ENCODE peak calls at places on chromosome 21, in seven cellular contexts. One of them, this sample, is unnamed.

GRCh38 chr21:25916226-25916625 is 181.5 kb downstream of the GABPA start:
- DNase-seq in omental fat pad: no peak
- DNase-seq in IMR-90: no peak
- DNase-seq in body of pancreas: no peak
- DNase-seq in kidney: no peak
- DNase-seq in upper lobe of right lung: no peak
- DNase-seq in MCF 10A: peak; percentile 38
- DNase-seq in this sample: no peak

GRCh38 chr21:45383111-45383614 is 21.8 kb upstream of the COL18A1 start:
- DNase-seq in omental fat pad: no peak
- DNase-seq in IMR-90: no peak
- DNase-seq in body of pancreas: no peak
- DNase-seq in kidney: peak; percentile 56
- DNase-seq in upper lobe of right lung: peak; percentile 58
- DNase-seq in MCF 10A: no peak
- DNase-seq in this sample: no peak

GRCh38 chr21:45611296-45611695 is 32.2 kb upstream of the PCBP3 start:
- DNase-seq in omental fat pad: peak; percentile 16
- DNase-seq in IMR-90: no peak
- DNase-seq in body of pancreas: no peak
- DNase-seq in kidney: no peak
- DNase-seq in upper lobe of right lung: peak; percentile 32
- DNase-seq in MCF 10A: no peak
- DNase-seq in this sample: no peak

GRCh38 chr21:44773291-44773932 is 28.2 kb downstream of the UBE2G2 start:
- DNase-seq in omental fat pad: no peak
- DNase-seq in IMR-90: no peak
- DNase-seq in body of pancreas: no peak
- DNase-seq in kidney: no peak
- DNase-seq in upper lobe of right lung: peak; percentile 49
- DNase-seq in MCF 10A: no peak
- DNase-seq in this sample: no peak

GRCh38 chr21:31203371-31204054 is 140.5 kb downstream of the TIAM1 start:
- DNase-seq in omental fat pad: no peak
- DNase-seq in IMR-90: peak; percentile 40
- DNase-seq in body of pancreas: no peak
- DNase-seq in kidney: no peak
- DNase-seq in upper lobe of right lung: no peak
- DNase-seq in MCF 10A: peak; percentile 34
- DNase-seq in this sample: no peak

GRCh38 chr21:16193758-16194606 is 464.2 kb downstream of the USP25 start:
- DNase-seq in omental fat pad: no peak
- DNase-seq in IMR-90: peak; percentile 79
- DNase-seq in body of pancreas: peak; percentile 29
- DNase-seq in kidney: peak; percentile 83
- DNase-seq in upper lobe of right lung: peak; percentile 73
- DNase-seq in MCF 10A: peak; percentile 65
- DNase-seq in this sample: peak; percentile 26

GRCh38 chr21:42973309-42973990 is 912 bp upstream of the PKNOX1 start:
- DNase-seq in omental fat pad: no peak
- DNase-seq in IMR-90: no peak
- DNase-seq in body of pancreas: no peak
- DNase-seq in kidney: peak; percentile 69
- DNase-seq in upper lobe of right lung: peak; percentile 67
- DNase-seq in MCF 10A: no peak
- DNase-seq in this sample: no peak

GRCh38 chr21:21383126-21383525 is 384.9 kb downstream of the NCAM2 start:
- DNase-seq in omental fat pad: no peak
- DNase-seq in IMR-90: peak; percentile 11
- DNase-seq in body of pancreas: no peak
- DNase-seq in kidney: no peak
- DNase-seq in upper lobe of right lung: no peak
- DNase-seq in MCF 10A: peak; percentile 15
- DNase-seq in this sample: no peak

GRCh38 chr21:31117046-31117916 is 79.0 kb upstream of the KRTAP19-8 start:
- DNase-seq in omental fat pad: no peak
- DNase-seq in IMR-90: peak; percentile 86
- DNase-seq in body of pancreas: no peak
- DNase-seq in kidney: no peak
- DNase-seq in upper lobe of right lung: no peak
- DNase-seq in MCF 10A: peak; percentile 49
- DNase-seq in this sample: no peak

GRCh38 chr21:14968029-14968428 is 96.8 kb downstream of the NRIP1 start:
- DNase-seq in omental fat pad: no peak
- DNase-seq in IMR-90: no peak
- DNase-seq in body of pancreas: no peak
- DNase-seq in kidney: no peak
- DNase-seq in upper lobe of right lung: no peak
- DNase-seq in MCF 10A: peak; percentile 25
- DNase-seq in this sample: no peak

GRCh38 chr21:10272216-10272615 is 249.2 kb upstream of the TPTE start:
- DNase-seq in omental fat pad: no peak
- DNase-seq in IMR-90: no peak
- DNase-seq in body of pancreas: no peak
- DNase-seq in kidney: peak; percentile 22
- DNase-seq in upper lobe of right lung: no peak
- DNase-seq in MCF 10A: no peak
- DNase-seq in this sample: peak; percentile 4

GRCh38 chr21:18041012-18041411 is 203.6 kb upstream of the CHODL start:
- DNase-seq in omental fat pad: no peak
- DNase-seq in IMR-90: no peak
- DNase-seq in body of pancreas: no peak
- DNase-seq in kidney: no peak
- DNase-seq in upper lobe of right lung: no peak
- DNase-seq in MCF 10A: peak; percentile 73
- DNase-seq in this sample: peak; percentile 29
- TF ChIP-seq CTCF in omental fat pad: no peak
- TF ChIP-seq CTCF in IMR-90: no peak
- TF ChIP-seq CTCF in body of pancreas: no peak
- TF ChIP-seq CTCF in kidney: peak; percentile 23
- TF ChIP-seq CTCF in upper lobe of right lung: peak; percentile 46
- TF ChIP-seq CTCF in MCF 10A: peak; percentile 53
- TF ChIP-seq CTCF in this sample: no peak

DNA sequence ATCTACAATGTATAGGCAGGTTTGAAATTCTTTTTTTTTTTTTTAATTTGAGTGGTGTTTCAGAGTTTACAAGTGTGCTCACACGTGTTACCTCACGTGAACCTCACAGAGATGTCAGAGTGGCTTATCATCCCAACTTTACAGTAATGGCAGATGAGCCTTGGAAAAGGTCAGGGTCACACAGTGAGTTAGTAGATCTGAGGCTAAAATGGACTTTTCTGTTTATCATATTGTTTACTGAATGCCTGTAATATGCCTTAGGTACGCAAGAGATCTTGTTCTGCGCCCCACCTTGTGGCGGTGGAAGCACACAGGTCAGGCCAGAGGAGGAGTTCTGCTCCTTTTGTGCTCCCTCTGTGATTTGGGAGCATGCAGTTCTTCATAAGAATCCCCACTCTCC is 80.0 kb downstream of the DYRK1A start:
- DNase-seq in omental fat pad: no peak
- DNase-seq in IMR-90: no peak
- DNase-seq in body of pancreas: no peak
- DNase-seq in kidney: no peak
- DNase-seq in upper lobe of right lung: no peak
- DNase-seq in MCF 10A: no peak
- DNase-seq in this sample: no peak
- TF ChIP-seq CTCF in omental fat pad: no peak
- TF ChIP-seq CTCF in IMR-90: no peak
- TF ChIP-seq CTCF in body of pancreas: no peak
- TF ChIP-seq CTCF in kidney: no peak
- TF ChIP-seq CTCF in upper lobe of right lung: no peak
- TF ChIP-seq CTCF in MCF 10A: no peak
- TF ChIP-seq CTCF in this sample: no peak

GRCh38 chr21:38250991-38251418 is 5.8 kb upstream of the KCNJ15 start:
- DNase-seq in omental fat pad: no peak
- DNase-seq in IMR-90: no peak
- DNase-seq in body of pancreas: no peak
- DNase-seq in kidney: no peak
- DNase-seq in upper lobe of right lung: no peak
- DNase-seq in MCF 10A: no peak
- DNase-seq in this sample: no peak
- TF ChIP-seq CTCF in omental fat pad: no peak
- TF ChIP-seq CTCF in IMR-90: no peak
- TF ChIP-seq CTCF in body of pancreas: no peak
- TF ChIP-seq CTCF in kidney: no peak
- TF ChIP-seq CTCF in upper lobe of right lung: no peak
- TF ChIP-seq CTCF in MCF 10A: no peak
- TF ChIP-seq CTCF in this sample: no peak

GRCh38 chr21:17818158-17819113 is 720 bp downstream of the C21orf91 start:
- DNase-seq in omental fat pad: no peak
- DNase-seq in IMR-90: peak; percentile 23
- DNase-seq in body of pancreas: peak; percentile 32
- DNase-seq in kidney: peak; percentile 86
- DNase-seq in upper lobe of right lung: peak; percentile 79
- DNase-seq in MCF 10A: peak; percentile 56
- DNase-seq in this sample: peak; percentile 50
- TF ChIP-seq CTCF in omental fat pad: no peak
- TF ChIP-seq CTCF in IMR-90: no peak
- TF ChIP-seq CTCF in body of pancreas: no peak
- TF ChIP-seq CTCF in kidney: no peak
- TF ChIP-seq CTCF in upper lobe of right lung: no peak
- TF ChIP-seq CTCF in MCF 10A: no peak
- TF ChIP-seq CTCF in this sample: no peak

GRCh38 chr21:23968722-23969647 is 1638.3 kb downstream of the MRPL39 start:
- DNase-seq in omental fat pad: no peak
- DNase-seq in IMR-90: peak; percentile 26
- DNase-seq in body of pancreas: peak; percentile 59
- DNase-seq in kidney: no peak
- DNase-seq in upper lobe of right lung: no peak
- DNase-seq in MCF 10A: peak; percentile 68
- DNase-seq in this sample: peak; percentile 66
- TF ChIP-seq CTCF in omental fat pad: no peak
- TF ChIP-seq CTCF in IMR-90: peak; percentile 54
- TF ChIP-seq CTCF in body of pancreas: peak; percentile 64
- TF ChIP-seq CTCF in kidney: peak; percentile 57
- TF ChIP-seq CTCF in upper lobe of right lung: peak; percentile 56
- TF ChIP-seq CTCF in MCF 10A: peak; percentile 73
- TF ChIP-seq CTCF in this sample: peak; percentile 44

GRCh38 chr21:36093512-36093911 is 23.7 kb downstream of the CBR1 start:
- DNase-seq in omental fat pad: no peak
- DNase-seq in IMR-90: no peak
- DNase-seq in body of pancreas: no peak
- DNase-seq in kidney: no peak
- DNase-seq in upper lobe of right lung: no peak
- DNase-seq in MCF 10A: no peak
- DNase-seq in this sample: no peak

GRCh38 chr21:36089946-36090345 is 20.1 kb downstream of the CBR1 start:
- DNase-seq in omental fat pad: no peak
- DNase-seq in IMR-90: no peak
- DNase-seq in body of pancreas: no peak
- DNase-seq in kidney: no peak
- DNase-seq in upper lobe of right lung: no peak
- DNase-seq in MCF 10A: no peak
- DNase-seq in this sample: no peak

GRCh38 chr21:36082140-36082742 is 12.4 kb downstream of the CBR1 start:
- DNase-seq in omental fat pad: no peak
- DNase-seq in IMR-90: peak; percentile 74
- DNase-seq in body of pancreas: no peak
- DNase-seq in kidney: no peak
- DNase-seq in upper lobe of right lung: no peak
- DNase-seq in MCF 10A: no peak
- DNase-seq in this sample: no peak

GRCh38 chr21:36092676-36093075 is 22.9 kb downstream of the CBR1 start:
- DNase-seq in omental fat pad: no peak
- DNase-seq in IMR-90: no peak
- DNase-seq in body of pancreas: no peak
- DNase-seq in kidney: no peak
- DNase-seq in upper lobe of right lung: no peak
- DNase-seq in MCF 10A: no peak
- DNase-seq in this sample: no peak

DNA sequence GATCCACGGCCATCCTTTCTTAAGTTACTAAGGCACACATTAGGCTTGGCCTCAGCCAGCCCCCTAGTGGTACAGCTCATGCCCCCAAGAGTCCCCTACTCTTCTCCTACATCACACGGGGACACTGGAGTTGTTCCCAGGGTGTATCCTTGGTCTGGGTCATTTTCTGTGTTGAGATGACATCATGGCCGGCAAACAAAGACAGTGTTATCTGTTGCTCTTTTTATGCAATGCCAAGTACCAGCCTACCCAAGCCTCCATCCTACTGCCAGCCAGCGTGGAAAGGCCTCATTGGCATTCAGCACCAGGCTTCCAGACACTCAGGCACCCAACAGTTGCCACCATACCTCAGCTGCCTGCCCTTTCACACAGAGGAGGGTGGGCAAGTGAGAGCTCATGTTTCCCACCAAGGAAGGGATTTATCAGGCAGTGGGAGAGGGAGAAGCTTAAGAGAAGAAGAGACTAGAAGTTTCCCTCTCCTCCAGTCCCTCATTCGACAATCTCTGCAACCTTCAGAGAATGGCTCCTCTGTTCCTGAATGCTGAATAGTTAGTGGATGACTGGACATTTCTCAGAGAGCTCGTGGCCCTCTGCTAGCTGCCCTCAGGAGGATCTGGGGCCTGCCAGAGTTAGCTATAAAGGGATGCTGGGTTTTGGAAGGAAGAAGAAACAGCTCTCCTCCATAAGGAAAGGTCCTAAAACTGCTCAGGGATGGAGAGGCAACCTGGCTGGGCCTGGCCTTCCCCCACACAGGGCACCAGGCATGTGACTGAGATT is 17.7 kb downstream of the CBR1 start:
- DNase-seq in omental fat pad: no peak
- DNase-seq in IMR-90: peak; percentile 23
- DNase-seq in body of pancreas: no peak
- DNase-seq in kidney: no peak
- DNase-seq in upper lobe of right lung: no peak
- DNase-seq in MCF 10A: no peak
- DNase-seq in this sample: no peak
- TF ChIP-seq CTCF in omental fat pad: no peak
- TF ChIP-seq CTCF in IMR-90: no peak
- TF ChIP-seq CTCF in body of pancreas: no peak
- TF ChIP-seq CTCF in kidney: no peak
- TF ChIP-seq CTCF in upper lobe of right lung: no peak
- TF ChIP-seq CTCF in MCF 10A: no peak
- TF ChIP-seq CTCF in this sample: no peak